ENCODE peak calls at places on chromosomes 7 and 10, in five cellular contexts. T is heart left ventricle, Q is cardiac muscle cell, K is transverse colon, D is tibial artery. R is an unnamed sample. For H3K4me1, the result is how much of the 10 kb centered on the place peaks cover.

GRCh38 chr10:35705671-35706070 is 63.6 kb upstream of the FZD8 start:
- DNase-seq in T (no peak), Q (no peak), K (no peak), D (no peak), R (no peak)

GRCh38 chr10:79001082-79001885 is 67.5 kb upstream of the ZMIZ1 start:
- DNase-seq in T (peak), Q (peak), K (no peak), D (no peak), R (no peak)

GRCh38 chr7:105723582-105723981 is 142.3 kb upstream of the EFCAB10 start:
- DNase-seq in T (no peak), Q (no peak), K (no peak), D (no peak), R (no peak)

GRCh38 chr10:75021851-75022250 is 89.6 kb upstream of the SAMD8 start:
- DNase-seq in T (no peak), Q (no peak), K (peak), D (no peak), R (no peak)

GRCh38 chr7:135508853-135509588 is 881 bp downstream of the CNOT4 start:
- DNase-seq in T (no peak), Q (peak), K (peak), D (no peak), R (no peak)

GRCh38 chr10:31929260-31929985 is 792 bp upstream of the ARHGAP12 start:
- DNase-seq in T (peak), Q (peak), K (peak), D (peak), R (peak)

GRCh38 chr10:130751106-130751840 is 560.2 kb downstream of the TCERG1L start:
- DNase-seq in T (no peak), Q (no peak), K (no peak), D (no peak), R (peak)

GRCh38 chr10:31952066-31952465 is 23.4 kb upstream of the ARHGAP12 start:
- DNase-seq in T (no peak), Q (no peak), K (no peak), D (no peak), R (no peak)

GRCh38 chr7:155618708-155619633 is 25.5 kb upstream of the RBM33 start:
- DNase-seq in T (no peak), Q (peak), K (peak), D (no peak), R (peak)

GRCh38 chr7:148607151-148607661 is 16.6 kb downstream of the C7orf33 start:
- DNase-seq in T (no peak), Q (no peak), K (no peak), D (no peak), R (no peak)

GRCh38 chr7:3592438-3593134 is 291.5 kb downstream of the SDK1 start:
- DNase-seq in T (no peak), Q (no peak), K (no peak), D (no peak), R (no peak)

GRCh38 chr7:5636446-5636835 is 145.0 kb downstream of the RNF216 start:
- DNase-seq in T (peak), Q (peak), K (no peak), D (no peak), R (no peak)

GRCh38 chr10:75032119-75032518 is 79.3 kb upstream of the SAMD8 start:
- DNase-seq in T (no peak), Q (no peak), K (no peak), D (no peak), R (no peak)

GRCh38 chr7:140005754-140006503 is 56.8 kb downstream of the PARP12 start:
- DNase-seq in T (no peak), Q (peak), K (no peak), D (no peak), R (peak)

GRCh38 chr7:1561036-1561940 is 5.3 kb upstream of the TMEM184A start:
- DNase-seq in T (peak), Q (no peak), K (no peak), D (no peak), R (peak)

GRCh38 chr10:65945071-65945470 is 980.8 kb upstream of the LRRTM3 start:
- DNase-seq in T (no peak), Q (no peak), K (no peak), D (no peak), R (no peak)

GRCh38 chr7:47812460-47813136 is 135.7 kb downstream of the PKD1L1 start:
- DNase-seq in T (no peak), Q (no peak), K (no peak), D (no peak), R (no peak)

GRCh38 chr7:90629306-90629918 is 33.3 kb downstream of the CDK14 start:
- DNase-seq in T (no peak), Q (peak), K (no peak), D (no peak), R (no peak)

GRCh38 chr10:5321273-5321672 is 43.5 kb upstream of the UCN3 start:
- DNase-seq in T (no peak), Q (no peak), K (no peak), D (no peak), R (no peak)

GRCh38 chr7:40133561-40134427 is 628 bp downstream of the MPLKIP start:
- DNase-seq in T (no peak), Q (peak), K (no peak), D (no peak), R (no peak)

GRCh38 chr10:112959207-112959838 is 9.3 kb downstream of the TCF7L2 start:
- DNase-seq in T (no peak), Q (peak), K (no peak), D (no peak), R (no peak)

GRCh38 chr10:113221756-113222168 is 271.7 kb downstream of the TCF7L2 start:
- DNase-seq in T (no peak), Q (no peak), K (no peak), D (no peak), R (no peak)

GRCh38 chr7:141301544-141301943 is 227.7 kb downstream of the TMEM178B start:
- DNase-seq in T (no peak), Q (no peak), K (no peak), D (no peak), R (no peak)

GRCh38 chr10:80382989-80383388 is 25.4 kb upstream of the PRXL2A start:
- DNase-seq in T (no peak), Q (peak), K (peak), D (no peak), R (no peak)

GRCh38 chr7:1123721-1124120 is 35.8 kb downstream of the GPER1 start:
- DNase-seq in T (peak), Q (peak), K (peak), D (peak), R (peak)

GRCh38 chr10:25047902-25048301 is 31.5 kb downstream of the THNSL1 start:
- DNase-seq in T (no peak), Q (peak), K (no peak), D (peak), R (no peak)

GRCh38 chr7:40720401-40720800 is 585.6 kb downstream of the SUGCT start:
- DNase-seq in T (no peak), Q (no peak), K (no peak), D (no peak), R (no peak)

GRCh38 chr7:128863433-128863989 is 855 bp downstream of the ATP6V1F start:
- DNase-seq in T (no peak), Q (peak), K (peak), D (no peak), R (no peak)

GRCh38 chr7:128728608-128729007 is 10.6 kb upstream of the CALU start:
- DNase-seq in T (no peak), Q (peak), K (no peak), D (no peak), R (no peak)

GRCh38 chr10:73916761-73917470 is 6.0 kb downstream of the PLAU start:
- DNase-seq in T (no peak), Q (no peak), K (peak), D (no peak), R (peak)

GRCh38 chr7:69690329-69690728 is 92.1 kb downstream of the AUTS2 start:
- DNase-seq in T (no peak), Q (no peak), K (no peak), D (no peak), R (peak)

GRCh38 chr7:141271451-141271850 is 197.6 kb downstream of the TMEM178B start:
- DNase-seq in T (no peak), Q (no peak), K (no peak), D (no peak), R (no peak)

GRCh38 chr10:78960316-78960800 is 108.4 kb upstream of the ZMIZ1 start:
- DNase-seq in T (peak), Q (peak), K (peak), D (peak), R (no peak)

GRCh38 chr7:124152859-124153692 is 120.2 kb upstream of the TMEM229A start:
- DNase-seq in T (no peak), Q (peak), K (no peak), D (no peak), R (no peak)

GRCh38 chr10:125911990-125912389 is 15.6 kb downstream of the FANK1 start:
- DNase-seq in T (no peak), Q (no peak), K (peak), D (no peak), R (no peak)

GRCh38 chr7:42606217-42606905 is 305.5 kb downstream of the C7orf25 start:
- DNase-seq in T (no peak), Q (no peak), K (no peak), D (no peak), R (no peak)

GRCh38 chr10:48455392-48456151 is 149.1 kb downstream of the MAPK8 start:
- DNase-seq in T (peak), Q (no peak), K (no peak), D (no peak), R (peak)

GRCh38 chr10:4191354-4191753 is 406.3 kb upstream of the KLF6 start:
- DNase-seq in T (no peak), Q (no peak), K (no peak), D (no peak), R (no peak)

GRCh38 chr10:60352105-60352504 is 37.6 kb downstream of the ANK3 start:
- DNase-seq in T (no peak), Q (no peak), K (no peak), D (no peak), R (no peak)

DNA sequence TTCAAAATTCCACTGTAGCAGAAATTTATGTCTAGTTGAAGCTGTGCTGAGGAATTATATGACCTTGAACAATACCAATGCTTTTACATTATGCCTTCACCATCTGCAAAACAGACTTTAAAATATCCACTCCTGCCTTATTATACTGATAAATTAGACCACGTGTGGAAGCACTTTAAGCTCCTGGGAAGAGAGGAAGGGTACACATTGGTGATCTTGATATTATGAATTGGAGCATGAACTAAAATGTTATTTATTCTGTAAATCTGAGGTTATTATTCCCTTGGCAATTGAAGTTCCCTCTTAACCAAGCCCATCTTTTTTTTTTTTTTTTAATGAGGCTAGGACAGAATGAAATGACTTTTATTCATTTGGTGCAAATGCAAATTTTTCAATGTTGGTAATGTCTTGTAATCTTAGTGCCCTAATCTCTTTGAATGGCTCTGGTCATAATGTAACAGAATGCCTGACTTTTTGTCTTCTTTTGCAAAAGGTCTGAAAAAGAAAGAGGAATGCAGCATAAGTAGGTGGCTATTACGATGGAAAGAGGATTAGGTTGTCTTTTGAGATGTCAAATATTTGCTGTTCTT is 140.0 kb upstream of the COBL start:
- DNase-seq in T (no peak), Q (no peak), K (no peak), D (no peak), R (no peak)
- H3K27ac ChIP-seq in T (no peak), Q (no peak), K (no peak), D (no peak), R (no peak)

GRCh38 chr7:76332073-76332472 is 26.7 kb downstream of the YWHAG start:
- DNase-seq in T (no peak), Q (no peak), K (no peak), D (no peak), R (no peak)
- H3K4me1 ChIP-seq in T (half or more), Q (half or more), K (under half), D (under half), R (under half)

DNA sequence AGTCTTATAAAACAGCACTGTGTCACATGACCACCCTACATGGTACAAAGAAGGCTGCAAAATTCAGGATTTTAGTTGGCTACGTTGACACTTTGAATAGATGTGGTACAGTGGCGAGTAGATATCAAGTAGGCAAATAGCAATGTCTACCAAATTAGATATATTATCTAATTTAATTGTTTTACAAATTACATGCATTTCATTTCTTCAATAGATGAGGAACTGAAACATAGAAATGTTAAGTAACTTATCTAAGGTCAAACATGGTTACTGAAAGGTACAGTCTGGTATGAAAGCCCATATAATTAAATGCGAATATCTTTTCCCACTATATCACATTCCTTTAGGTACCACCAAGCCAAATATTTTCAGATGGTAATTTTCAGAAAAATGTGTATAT is 972.2 kb downstream of the NRG3 start:
- DNase-seq in T (no peak), Q (no peak), K (no peak), D (no peak), R (no peak)
- H3K27ac ChIP-seq in T (no peak), Q (no peak), K (no peak), D (no peak), R (no peak)

GRCh38 chr7:44381494-44382220 is 56.3 kb upstream of the CAMK2B start:
- DNase-seq in T (no peak), Q (no peak), K (no peak), D (no peak), R (peak)

GRCh38 chr7:44382459-44383300 is 57.3 kb upstream of the CAMK2B start:
- DNase-seq in T (no peak), Q (no peak), K (no peak), D (no peak), R (peak)

GRCh38 chr7:44379366-44380178 is 54.2 kb upstream of the CAMK2B start:
- DNase-seq in T (no peak), Q (no peak), K (no peak), D (no peak), R (peak)

GRCh38 chr7:44380179-44380830 is 54.9 kb upstream of the CAMK2B start:
- DNase-seq in T (no peak), Q (no peak), K (no peak), D (no peak), R (no peak)

DNA sequence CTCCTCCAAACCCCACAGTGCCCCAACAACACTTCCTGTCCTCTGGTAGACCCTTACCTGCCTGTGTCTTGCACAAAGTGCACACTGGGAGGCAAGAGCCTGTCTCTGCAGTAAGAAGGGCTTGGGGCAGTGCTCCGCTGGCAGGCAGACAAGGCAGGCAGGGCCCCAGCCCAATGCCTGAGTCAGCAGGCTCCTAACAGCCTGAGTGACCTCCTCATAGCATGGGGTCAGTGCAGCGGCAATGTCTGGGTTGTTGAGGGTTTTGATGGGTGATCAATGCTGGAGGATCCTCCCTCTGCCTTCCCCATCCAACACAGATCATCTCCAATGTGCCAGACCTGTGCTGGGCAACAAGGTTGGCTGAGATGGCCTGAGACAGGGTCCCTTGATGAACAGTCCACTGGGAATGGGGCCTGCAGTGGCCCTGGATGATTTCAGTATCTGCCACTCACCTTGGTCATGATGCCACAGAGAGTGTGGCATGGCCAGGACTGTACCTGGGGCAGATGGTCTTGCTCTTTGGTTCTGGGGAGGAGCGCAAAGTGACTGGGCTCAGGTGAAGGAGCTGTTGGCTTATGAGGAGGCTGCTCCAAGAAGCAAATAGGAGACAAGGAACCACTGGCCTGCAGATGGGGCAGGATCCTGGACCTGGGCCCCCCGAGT is 55.6 kb upstream of the CAMK2B start:
- DNase-seq in T (no peak), Q (peak), K (no peak), D (no peak), R (peak)
- H3K4me1 ChIP-seq in T (under half), Q (under half), K (under half), D (under half), R (under half)

GRCh38 chr10:95327367-95327766 is 36.6 kb upstream of the PDLIM1 start:
- DNase-seq in T (no peak), Q (peak), K (peak), D (peak), R (no peak)
- H3K27ac ChIP-seq in T (peak), Q (peak), K (peak), D (peak), R (no peak)

GRCh38 chr10:63930584-63930983 is 409.4 kb downstream of the REEP3 start:
- DNase-seq in T (no peak), Q (no peak), K (no peak), D (no peak), R (no peak)

GRCh38 chr10:63935705-63936104 is 414.5 kb downstream of the REEP3 start:
- DNase-seq in T (no peak), Q (peak), K (no peak), D (no peak), R (no peak)

DNA sequence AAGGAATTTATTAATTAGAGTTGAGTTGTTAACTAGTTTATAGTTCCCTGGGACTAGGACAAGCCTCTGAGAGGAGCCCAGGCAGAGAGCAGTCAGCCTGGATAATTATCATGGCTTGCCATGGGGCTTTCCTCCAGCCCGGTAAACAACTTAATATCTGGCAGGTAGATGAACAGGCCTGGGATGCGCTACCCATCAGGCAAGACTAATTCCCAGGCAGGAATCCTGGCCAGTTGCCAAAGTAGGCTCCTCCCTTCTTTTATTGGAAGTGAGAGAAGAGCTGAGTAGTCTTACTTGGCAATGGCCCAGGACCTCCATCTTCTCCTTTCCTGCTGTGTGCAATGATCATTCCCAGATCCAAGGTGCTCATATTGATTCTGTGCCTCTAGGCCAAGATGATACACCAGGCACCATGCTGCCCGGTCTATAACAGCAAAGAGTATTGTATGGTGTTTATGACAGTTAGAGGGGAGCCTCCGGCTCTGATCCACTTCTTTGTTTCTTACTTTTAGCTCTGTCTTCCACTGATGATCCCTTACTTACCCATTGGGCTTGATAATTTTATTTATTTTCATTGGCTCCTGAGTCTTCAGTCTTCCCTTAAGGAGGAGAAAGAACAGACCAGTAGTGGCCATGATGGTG is 408.7 kb downstream of the REEP3 start:
- DNase-seq in T (no peak), Q (no peak), K (no peak), D (no peak), R (no peak)
- H3K4me1 ChIP-seq in T (under half), Q (under half), K (under half), D (under half), R (under half)

GRCh38 chr7:138204285-138204988 is 128.2 kb downstream of the AKR1D1 start:
- DNase-seq in T (no peak), Q (peak), K (no peak), D (no peak), R (no peak)
- H3K27ac ChIP-seq in T (no peak), Q (no peak), K (no peak), D (no peak), R (no peak)